ENCODE peak calls at places on chromosomes 3 and 15, in four cellular contexts. K is GM12878, U is A549, M is transverse colon. P is an unnamed sample.

GRCh38 chr3:25592510-25592968 is 72.2 kb downstream of the TOP2B start:
- DNase-seq in K (no peak), U (peak; percentile 46), M (no peak), P (peak; percentile 34)

GRCh38 chr15:60575995-60576394 is 97.1 kb upstream of the ICE2 start:
- DNase-seq in K (no peak), U (peak; percentile 10), M (no peak), P (no peak)

GRCh38 chr3:139329364-139329850 is 14.4 kb upstream of the MRPS22 start:
- DNase-seq in K (no peak), U (peak; percentile 84), M (peak; percentile 92), P (peak; percentile 70)

GRCh38 chr3:126149256-126149902 is 31.0 kb downstream of the ALDH1L1 start:
- DNase-seq in K (no peak), U (no peak), M (no peak), P (no peak)

GRCh38 chr3:27216955-27217552 is 152.1 kb downstream of the NEK10 start:
- DNase-seq in K (no peak), U (no peak), M (no peak), P (no peak)

GRCh38 chr15:89647191-89647851 is 7.9 kb downstream of the KIF7 start:
- DNase-seq in K (no peak), U (peak; percentile 94), M (peak; percentile 86), P (peak; percentile 78)

GRCh38 chr3:10106919-10107318 is 1.1 kb downstream of the FANCD2OS start:
- DNase-seq in K (no peak), U (no peak), M (no peak), P (no peak)

GRCh38 chr3:64079369-64080160 is 56.3 kb upstream of the PSMD6 start:
- DNase-seq in K (no peak), U (no peak), M (no peak), P (no peak)

GRCh38 chr15:89370120-89371077 is 35.8 kb upstream of the POLG start:
- DNase-seq in K (no peak), U (no peak), M (no peak), P (no peak)

GRCh38 chr15:69784808-69785550 is 312.7 kb downstream of the TLE3 start:
- DNase-seq in K (no peak), U (no peak), M (no peak), P (no peak)

GRCh38 chr3:71005797-71006321 is 577.7 kb downstream of the FOXP1 start:
- DNase-seq in K (no peak), U (no peak), M (no peak), P (no peak)

GRCh38 chr3:147120029-147120428 is 286.3 kb downstream of the ZIC4 start:
- DNase-seq in K (no peak), U (no peak), M (no peak), P (no peak)

GRCh38 chr3:126551839-126552687 is 6.7 kb downstream of the C3orf22 start:
- DNase-seq in K (no peak), U (no peak), M (peak; percentile 5), P (no peak)

GRCh38 chr3:124351430-124352142 is 359.7 kb upstream of the ROPN1 start:
- DNase-seq in K (no peak), U (peak; percentile 60), M (no peak), P (no peak)

GRCh38 chr3:188760408-188760807 is 411.4 kb upstream of the TPRG1 start:
- DNase-seq in K (no peak), U (no peak), M (no peak), P (no peak)

GRCh38 chr3:149751551-149751950 is 738 bp downstream of the COMMD2 start:
- DNase-seq in K (no peak), U (no peak), M (no peak), P (no peak)

GRCh38 chr15:61946778-61947177 is 113.5 kb downstream of the VPS13C start:
- DNase-seq in K (no peak), U (no peak), M (no peak), P (no peak)

GRCh38 chr15:92339361-92339760 is 54.3 kb upstream of the ST8SIA2 start:
- DNase-seq in K (no peak), U (no peak), M (no peak), P (no peak)

GRCh38 chr3:110858549-110858948 is 213.1 kb upstream of the NECTIN3 start:
- DNase-seq in K (no peak), U (no peak), M (no peak), P (no peak)

GRCh38 chr3:100184960-100185566 is 70.8 kb upstream of the FILIP1L start:
- DNase-seq in K (no peak), U (no peak), M (no peak), P (no peak)

GRCh38 chr3:71858493-71859127 is 73.7 kb upstream of the PROK2 start:
- DNase-seq in K (no peak), U (no peak), M (no peak), P (no peak)

GRCh38 chr3:176814252-176814651 is 383.0 kb downstream of the TBL1XR1 start:
- DNase-seq in K (no peak), U (peak; percentile 5), M (peak; percentile 61), P (peak; percentile 47)

GRCh38 chr3:66450389-66451022 is 50.3 kb downstream of the LRIG1 start:
- DNase-seq in K (no peak), U (no peak), M (peak; percentile 57), P (peak; percentile 76)

GRCh38 chr3:115330406-115330805 is 183.3 kb upstream of the ZBTB20 start:
- DNase-seq in K (no peak), U (no peak), M (no peak), P (no peak)

GRCh38 chr3:111859061-111859973 is at the start of gene PHLDB2:
- DNase-seq in K (no peak), U (peak; percentile 65), M (peak; percentile 56), P (peak; percentile 54)
- TF ChIP-seq EP300 in K (no peak), U (peak; percentile 62), M (no peak), P (no peak)

GRCh38 chr15:49506341-49506740 is 83.3 kb downstream of the FGF7 start:
- DNase-seq in K (no peak), U (no peak), M (no peak), P (no peak)

GRCh38 chr15:49501586-49501985 is 78.5 kb downstream of the FGF7 start:
- DNase-seq in K (no peak), U (no peak), M (no peak), P (no peak)

DNA sequence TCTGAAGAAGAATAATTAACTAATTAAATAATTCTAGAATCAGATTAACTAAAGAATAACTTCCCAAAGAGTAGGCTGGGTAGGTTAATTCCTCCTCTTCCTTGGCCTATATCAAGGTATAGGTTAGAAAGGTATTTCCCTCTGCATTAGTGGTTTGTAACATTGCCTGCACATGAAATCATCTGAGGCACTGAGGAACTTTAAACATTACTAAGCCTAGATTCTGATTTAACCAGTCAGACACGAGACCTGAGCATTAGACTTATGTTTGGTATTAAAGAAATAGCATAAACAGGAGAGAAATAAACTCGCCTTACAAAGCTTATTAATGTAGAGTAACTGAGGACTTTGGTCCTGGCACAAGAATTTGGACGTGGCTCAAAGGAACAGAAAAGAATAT is 84.2 kb downstream of the FGF7 start:
- DNase-seq in K (no peak), U (no peak), M (no peak), P (no peak)
- TF ChIP-seq CTCF in K (no peak), U (no peak), M (no peak), P (no peak)

GRCh38 chr15:25416693-25417092 is 22.1 kb downstream of the UBE3A start:
- DNase-seq in K (peak; percentile 71), U (no peak), M (no peak), P (no peak)
- TF ChIP-seq EP300 in K (peak; percentile 51), U (no peak), M (no peak), P (no peak)

DNA sequence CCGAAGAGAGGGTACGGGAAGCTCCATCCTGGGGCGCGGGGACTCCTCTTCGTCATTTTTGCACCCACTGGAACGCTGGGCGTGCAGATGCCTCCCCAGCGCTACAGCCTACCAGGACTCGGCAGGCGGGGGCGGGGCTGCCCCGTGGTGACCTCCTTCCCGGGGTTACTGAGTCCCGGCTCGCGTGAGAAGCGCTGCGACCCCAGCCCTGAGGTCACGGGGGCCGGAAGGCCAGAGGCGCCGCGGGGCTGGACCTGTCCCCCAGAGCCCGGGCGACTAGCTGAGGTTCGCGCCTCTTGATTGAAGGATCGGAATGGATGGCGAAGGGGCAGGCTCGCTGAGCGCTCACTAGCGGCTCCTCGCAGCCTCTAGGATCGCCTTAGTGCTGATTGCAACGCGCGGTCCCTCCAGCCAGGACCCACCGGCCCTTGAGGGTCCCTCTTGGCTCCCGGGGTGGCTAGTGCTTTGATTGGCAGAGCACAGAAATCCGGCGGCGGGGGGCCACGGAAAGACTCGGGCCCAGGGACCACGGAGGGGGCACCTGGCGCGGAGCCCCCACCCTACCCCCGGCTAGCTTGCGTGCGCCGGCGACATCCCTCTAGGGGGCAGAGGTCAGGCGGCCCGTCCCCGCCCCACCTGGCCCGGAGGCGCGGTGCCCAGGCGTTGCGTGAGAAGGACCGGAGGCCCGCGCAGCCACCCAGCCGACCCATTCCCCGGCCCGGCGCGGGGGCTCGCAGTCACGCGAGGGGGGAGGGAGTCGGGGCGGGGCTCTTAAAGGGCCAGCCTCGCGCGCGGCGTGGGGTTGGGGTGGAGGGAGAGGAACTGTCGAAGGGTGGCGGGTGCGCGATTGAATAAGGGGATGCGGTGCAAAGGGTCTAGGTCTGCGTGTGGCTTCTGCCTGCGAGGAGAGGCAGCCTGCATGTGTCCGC is 781 bp upstream of the CYP1A1 start:
- DNase-seq in K (no peak), U (peak; percentile 35), M (peak; percentile 44), P (no peak)
- TF ChIP-seq CTCF in K (no peak), U (no peak), M (no peak), P (no peak)

DNA sequence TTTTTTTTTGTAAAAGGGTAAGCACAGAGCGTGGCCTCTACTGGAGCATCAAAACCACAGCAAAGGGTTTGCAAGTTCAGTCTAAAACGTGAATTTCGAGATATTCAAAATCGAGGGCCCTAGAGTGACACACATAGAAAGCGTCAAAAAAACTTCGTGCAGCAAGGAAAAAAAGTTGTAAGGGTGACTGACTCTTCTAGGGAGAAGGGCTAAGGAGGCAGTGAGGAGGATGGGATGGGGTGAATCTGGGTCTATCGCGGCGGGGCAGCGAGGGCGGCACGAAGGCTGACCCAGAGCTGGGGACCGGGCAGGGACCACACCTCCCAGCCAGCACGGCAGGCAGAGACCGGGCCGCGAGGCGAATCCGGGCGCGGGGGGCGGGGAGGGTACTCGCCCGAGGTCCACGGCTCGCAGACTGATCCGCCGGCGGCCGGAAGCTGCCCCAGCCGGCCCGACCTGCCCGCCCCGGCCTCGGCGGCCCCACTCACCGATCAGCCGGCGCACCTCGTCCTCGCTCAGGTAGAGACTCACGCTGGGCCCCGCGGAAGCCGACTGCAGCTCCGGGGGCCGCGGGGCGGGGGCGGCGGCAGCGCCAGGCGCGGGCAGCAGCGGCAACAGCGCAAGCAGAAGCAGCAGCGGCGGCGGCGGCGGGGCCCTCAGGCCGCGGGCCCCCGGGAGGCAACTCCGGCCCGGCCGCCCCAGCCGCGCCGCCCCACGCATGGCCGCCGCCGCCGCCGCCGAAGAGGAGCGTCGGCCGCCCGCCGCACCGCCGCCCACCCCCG is 533 bp downstream of the RYK start:
- DNase-seq in K (no peak), U (peak; percentile 29), M (peak; percentile 76), P (peak; percentile 13)
- TF ChIP-seq EP300 in K (no peak), U (no peak), M (no peak), P (no peak)

P was measured in tibial nerve.